ENCODE peak calls at places on chromosomes 5 and 9, in five cellular contexts. G, F, L, D and U are unnamed samples.

GRCh38 chr9:95264954-95265615 is 52.4 kb downstream of the FANCC start:
- DNase-seq in G (no peak), F (no peak), L (peak; percentile 49), D (no peak), U (no peak)

GRCh38 chr5:4188704-4189103 is 593.1 kb downstream of the IRX1 start:
- DNase-seq in G (no peak), F (no peak), L (no peak), D (no peak), U (no peak)

GRCh38 chr5:82107277-82107676 is 135.5 kb downstream of the ATG10 start:
- DNase-seq in G (no peak), F (no peak), L (peak; percentile 42), D (no peak), U (no peak)

GRCh38 chr5:119131530-119132313 is 60.8 kb downstream of the DMXL1 start:
- DNase-seq in G (no peak), F (no peak), L (no peak), D (no peak), U (no peak)

GRCh38 chr5:31408814-31409213 is 123.1 kb downstream of the DROSHA start:
- DNase-seq in G (no peak), F (no peak), L (peak; percentile 78), D (no peak), U (no peak)

GRCh38 chr5:61673007-61673735 is 341.1 kb downstream of the ZSWIM6 start:
- DNase-seq in G (no peak), F (peak; percentile 33), L (no peak), D (no peak), U (no peak)

GRCh38 chr9:32590898-32591297 is 17.9 kb upstream of the NDUFB6 start:
- DNase-seq in G (no peak), F (no peak), L (no peak), D (no peak), U (no peak)

GRCh38 chr5:17157916-17158529 is 59.4 kb upstream of the BASP1 start:
- DNase-seq in G (no peak), F (no peak), L (peak; percentile 99), D (no peak), U (no peak)

GRCh38 chr9:78239506-78239905 is 3.6 kb downstream of the CEP78 start:
- DNase-seq in G (no peak), F (peak; percentile 55), L (no peak), D (no peak), U (no peak)

GRCh38 chr5:97560176-97560993 is 377.3 kb upstream of the RIOK2 start:
- DNase-seq in G (no peak), F (no peak), L (peak; percentile 16), D (no peak), U (no peak)

GRCh38 chr9:113658565-113658935 is 195.0 kb downstream of the RGS3 start:
- DNase-seq in G (no peak), F (no peak), L (no peak), D (no peak), U (no peak)

GRCh38 chr5:36374275-36374862 is 72.7 kb upstream of the RANBP3L start:
- DNase-seq in G (no peak), F (no peak), L (peak; percentile 95), D (no peak), U (no peak)

GRCh38 chr5:78899922-78900362 is 85.2 kb downstream of the ARSB start:
- DNase-seq in G (no peak), F (peak; percentile 73), L (peak; percentile 56), D (no peak), U (peak; percentile 28)

GRCh38 chr9:101119206-101119819 is 90.8 kb downstream of the PLPPR1 start:
- DNase-seq in G (no peak), F (peak; percentile 59), L (peak; percentile 6), D (no peak), U (peak; percentile 35)

GRCh38 chr5:79236970-79237734 is 1.2 kb downstream of the JMY start:
- DNase-seq in G (no peak), F (peak; percentile 53), L (peak; percentile 38), D (peak; percentile 65), U (peak; percentile 59)

DNA sequence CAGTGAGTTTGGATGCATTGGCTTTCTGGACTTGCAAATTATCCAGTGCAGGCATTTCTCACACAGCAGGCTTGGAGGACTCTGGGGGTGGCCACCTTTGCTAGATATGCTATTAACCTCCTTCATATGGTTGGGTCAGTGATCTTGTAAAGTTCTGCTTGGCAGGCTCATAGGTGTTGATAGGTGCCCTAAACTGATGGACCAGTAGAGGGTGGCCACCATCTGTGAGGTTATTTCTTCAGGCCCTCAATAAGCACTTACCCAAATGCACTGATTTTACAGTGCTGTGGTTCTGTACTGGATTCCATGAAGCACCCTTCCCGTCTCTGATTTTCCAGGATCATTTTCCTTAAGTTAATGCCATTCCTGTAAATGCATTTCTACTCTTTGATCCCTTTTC is 216.3 kb downstream of the COMMD10 start:
- DNase-seq in G (no peak), F (no peak), L (no peak), D (no peak), U (no peak)
- TF ChIP-seq CTCF in G (no peak), F (no peak), L (no peak), D (no peak), U (no peak)

GRCh38 chr5:95238560-95239325 is 46.2 kb downstream of the MCTP1 start:
- DNase-seq in G (no peak), F (no peak), L (peak; percentile 15), D (no peak), U (peak; percentile 10)
- TF ChIP-seq CTCF in G (no peak), F (no peak), L (peak; percentile 51), D (peak; percentile 27), U (peak; percentile 41)

DNA sequence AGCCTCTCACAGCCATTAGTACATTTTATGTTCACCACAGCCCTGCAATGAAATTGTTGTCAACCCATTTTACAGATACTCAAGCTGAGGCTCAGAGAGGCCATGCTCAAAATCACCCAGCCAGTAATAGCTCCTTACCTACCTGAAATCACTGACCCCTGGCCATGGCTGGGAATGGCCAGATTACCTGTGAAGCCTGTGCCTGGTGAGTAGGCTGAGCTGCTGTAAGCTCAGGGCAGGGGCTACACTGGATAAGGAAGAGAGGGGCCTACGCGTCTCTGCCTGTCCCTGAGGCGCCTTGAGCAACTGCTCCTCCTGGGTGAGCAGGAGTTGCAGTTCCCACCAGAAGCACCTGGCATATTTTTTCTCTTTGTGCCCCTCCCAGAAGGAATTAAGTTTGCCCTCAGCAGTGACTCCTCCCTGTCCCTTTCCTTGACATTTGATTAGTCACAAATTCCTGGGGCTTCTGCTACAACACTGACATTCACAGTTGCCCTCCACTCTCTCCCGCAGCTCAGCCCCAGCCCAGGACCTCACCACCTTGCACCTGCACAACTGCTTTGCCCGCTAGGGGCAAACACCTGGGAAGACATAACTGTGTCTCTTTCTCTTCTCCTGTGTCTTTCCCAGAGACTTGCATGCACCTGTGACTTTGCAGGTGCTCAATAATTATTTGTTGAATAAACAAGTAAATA is 5.7 kb downstream of the CLTB start:
- DNase-seq in G (no peak), F (no peak), L (no peak), D (no peak), U (no peak)
- TF ChIP-seq CTCF in G (no peak), F (no peak), L (no peak), D (no peak), U (no peak)

GRCh38 chr9:115524467-115525059 is 406.6 kb upstream of the TNC start:
- DNase-seq in G (no peak), F (no peak), L (peak; percentile 74), D (peak; percentile 1), U (peak; percentile 35)
- TF ChIP-seq CTCF in G (peak; percentile 88), F (peak; percentile 61), L (peak; percentile 92), D (peak; percentile 66), U (peak; percentile 56)

GRCh38 chr5:124176692-124177091 is 569.7 kb downstream of the ZNF608 start:
- DNase-seq in G (no peak), F (no peak), L (no peak), D (no peak), U (no peak)
- TF ChIP-seq CTCF in G (no peak), F (no peak), L (no peak), D (no peak), U (no peak)

DNA sequence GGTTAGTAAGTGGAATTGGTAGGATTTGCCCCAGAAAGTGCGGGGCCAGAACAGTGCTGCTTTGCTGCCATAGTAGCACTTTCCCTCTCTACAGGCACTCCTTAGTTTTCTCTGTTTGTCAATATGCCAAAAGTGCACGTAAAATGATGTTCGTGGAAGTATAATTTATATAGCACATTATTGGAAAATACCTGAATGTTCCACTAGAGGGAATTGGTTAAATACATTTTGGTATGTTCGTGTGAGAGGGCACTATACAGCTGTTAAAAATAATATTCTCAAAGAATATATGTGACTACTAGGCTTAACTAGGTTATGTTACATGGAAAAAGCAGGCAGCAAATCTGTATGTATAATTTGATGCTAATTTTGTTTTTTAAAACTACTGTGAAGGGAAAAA is 184.0 kb upstream of the GDNF start:
- DNase-seq in G (no peak), F (no peak), L (no peak), D (no peak), U (no peak)
- TF ChIP-seq CTCF in G (peak; percentile 12), F (no peak), L (peak; percentile 36), D (no peak), U (peak; percentile 1)

DNA sequence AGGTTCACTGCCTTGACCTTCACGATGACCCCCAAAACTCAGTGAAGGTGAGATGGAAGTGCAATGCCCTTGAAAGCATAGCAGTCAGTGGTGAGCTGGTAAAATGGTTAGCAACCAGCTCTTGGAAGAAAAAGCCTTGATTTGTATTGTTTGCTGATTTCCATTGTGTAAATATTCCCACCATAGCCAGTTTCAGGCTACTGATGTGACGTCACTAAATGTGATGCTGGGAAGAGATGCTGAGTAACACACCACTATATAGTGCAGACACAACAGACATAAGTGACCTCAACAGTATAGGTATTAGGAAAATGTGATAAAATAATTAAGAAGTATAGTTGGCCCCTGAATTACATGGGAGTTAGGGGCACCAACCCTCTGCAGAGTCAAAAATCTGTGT is 31.1 kb downstream of the GZMK start:
- DNase-seq in G (no peak), F (no peak), L (no peak), D (no peak), U (no peak)
- TF ChIP-seq CTCF in G (no peak), F (no peak), L (no peak), D (no peak), U (no peak)